ENCODE peak calls at places on chromosomes 7 and 10, in nine cellular contexts. One of them, this sample, is unnamed.

GRCh38 chr7:97179454-97180104 is 62.1 kb downstream of the SDHAF3 start:
- DNase-seq in coronary artery: no peak
- DNase-seq in fibroblast of pulmonary artery: peak
- DNase-seq in choroid plexus epithelial cell: peak
- DNase-seq in HFF-Myc: peak
- DNase-seq in pancreas: no peak
- DNase-seq in left ventricle myocardium inferior: no peak
- DNase-seq in GM23338: peak
- DNase-seq in suprapubic skin: no peak
- DNase-seq in this sample: peak

GRCh38 chr10:70745555-70745954 is 39.6 kb downstream of the TBATA start:
- DNase-seq in coronary artery: no peak
- DNase-seq in fibroblast of pulmonary artery: no peak
- DNase-seq in choroid plexus epithelial cell: no peak
- DNase-seq in HFF-Myc: no peak
- DNase-seq in pancreas: peak
- DNase-seq in left ventricle myocardium inferior: no peak
- DNase-seq in GM23338: no peak
- DNase-seq in suprapubic skin: no peak
- DNase-seq in this sample: no peak

GRCh38 chr10:100734295-100735086 is 10.9 kb upstream of the PAX2 start:
- DNase-seq in coronary artery: no peak
- DNase-seq in fibroblast of pulmonary artery: no peak
- DNase-seq in choroid plexus epithelial cell: no peak
- DNase-seq in HFF-Myc: no peak
- DNase-seq in pancreas: no peak
- DNase-seq in left ventricle myocardium inferior: no peak
- DNase-seq in GM23338: no peak
- DNase-seq in suprapubic skin: no peak
- DNase-seq in this sample: no peak

GRCh38 chr10:69437321-69438259 is 13.7 kb upstream of the TSPAN15 start:
- DNase-seq in coronary artery: no peak
- DNase-seq in fibroblast of pulmonary artery: no peak
- DNase-seq in choroid plexus epithelial cell: no peak
- DNase-seq in HFF-Myc: no peak
- DNase-seq in pancreas: no peak
- DNase-seq in left ventricle myocardium inferior: no peak
- DNase-seq in GM23338: no peak
- DNase-seq in suprapubic skin: no peak
- DNase-seq in this sample: no peak

GRCh38 chr7:98852826-98853225 is 17.0 kb downstream of the TMEM130 start:
- DNase-seq in coronary artery: no peak
- DNase-seq in fibroblast of pulmonary artery: no peak
- DNase-seq in choroid plexus epithelial cell: no peak
- DNase-seq in HFF-Myc: no peak
- DNase-seq in pancreas: no peak
- DNase-seq in left ventricle myocardium inferior: no peak
- DNase-seq in GM23338: no peak
- DNase-seq in suprapubic skin: no peak
- DNase-seq in this sample: no peak

GRCh38 chr10:23864631-23865147 is 344.2 kb upstream of the KIAA1217 start:
- DNase-seq in coronary artery: no peak
- DNase-seq in fibroblast of pulmonary artery: no peak
- DNase-seq in choroid plexus epithelial cell: no peak
- DNase-seq in HFF-Myc: no peak
- DNase-seq in pancreas: no peak
- DNase-seq in left ventricle myocardium inferior: no peak
- DNase-seq in GM23338: no peak
- DNase-seq in suprapubic skin: no peak
- DNase-seq in this sample: no peak

GRCh38 chr7:112481833-112482669 is 1.3 kb downstream of the LSMEM1 start:
- DNase-seq in coronary artery: peak
- DNase-seq in fibroblast of pulmonary artery: peak
- DNase-seq in choroid plexus epithelial cell: peak
- DNase-seq in HFF-Myc: peak
- DNase-seq in pancreas: no peak
- DNase-seq in left ventricle myocardium inferior: peak
- DNase-seq in GM23338: peak
- DNase-seq in suprapubic skin: no peak
- DNase-seq in this sample: no peak

GRCh38 chr10:70404906-70405824 is 1.2 kb downstream of the EIF4EBP2 start:
- DNase-seq in coronary artery: peak
- DNase-seq in fibroblast of pulmonary artery: peak
- DNase-seq in choroid plexus epithelial cell: peak
- DNase-seq in HFF-Myc: peak
- DNase-seq in pancreas: peak
- DNase-seq in left ventricle myocardium inferior: peak
- DNase-seq in GM23338: peak
- DNase-seq in suprapubic skin: peak
- DNase-seq in this sample: peak

GRCh38 chr7:31747553-31747952 is 60.5 kb downstream of the PPP1R17 start:
- DNase-seq in coronary artery: no peak
- DNase-seq in fibroblast of pulmonary artery: no peak
- DNase-seq in choroid plexus epithelial cell: no peak
- DNase-seq in HFF-Myc: no peak
- DNase-seq in pancreas: no peak
- DNase-seq in left ventricle myocardium inferior: no peak
- DNase-seq in GM23338: no peak
- DNase-seq in suprapubic skin: no peak
- DNase-seq in this sample: no peak

GRCh38 chr7:29488977-29489376 is 74.7 kb upstream of the PRR15 start:
- DNase-seq in coronary artery: no peak
- DNase-seq in fibroblast of pulmonary artery: peak
- DNase-seq in choroid plexus epithelial cell: peak
- DNase-seq in HFF-Myc: no peak
- DNase-seq in pancreas: no peak
- DNase-seq in left ventricle myocardium inferior: no peak
- DNase-seq in GM23338: no peak
- DNase-seq in suprapubic skin: no peak
- DNase-seq in this sample: no peak

GRCh38 chr7:109094-109493 is 83.3 kb upstream of the FAM20C start:
- DNase-seq in coronary artery: peak
- DNase-seq in fibroblast of pulmonary artery: no peak
- DNase-seq in choroid plexus epithelial cell: no peak
- DNase-seq in HFF-Myc: no peak
- DNase-seq in pancreas: peak
- DNase-seq in left ventricle myocardium inferior: peak
- DNase-seq in GM23338: no peak
- DNase-seq in suprapubic skin: no peak
- DNase-seq in this sample: no peak

GRCh38 chr10:45408421-45409319 is 34.7 kb downstream of the ALOX5 start:
- DNase-seq in coronary artery: no peak
- DNase-seq in fibroblast of pulmonary artery: no peak
- DNase-seq in choroid plexus epithelial cell: peak
- DNase-seq in HFF-Myc: no peak
- DNase-seq in pancreas: no peak
- DNase-seq in left ventricle myocardium inferior: no peak
- DNase-seq in GM23338: no peak
- DNase-seq in suprapubic skin: no peak
- DNase-seq in this sample: no peak

GRCh38 chr7:37405128-37405527 is 43.5 kb downstream of the ELMO1 start:
- DNase-seq in coronary artery: no peak
- DNase-seq in fibroblast of pulmonary artery: no peak
- DNase-seq in choroid plexus epithelial cell: no peak
- DNase-seq in HFF-Myc: no peak
- DNase-seq in pancreas: no peak
- DNase-seq in left ventricle myocardium inferior: no peak
- DNase-seq in GM23338: no peak
- DNase-seq in suprapubic skin: no peak
- DNase-seq in this sample: no peak

GRCh38 chr10:71270301-71270777 is 48.7 kb upstream of the SLC29A3 start:
- DNase-seq in coronary artery: no peak
- DNase-seq in fibroblast of pulmonary artery: peak
- DNase-seq in choroid plexus epithelial cell: peak
- DNase-seq in HFF-Myc: peak
- DNase-seq in pancreas: no peak
- DNase-seq in left ventricle myocardium inferior: no peak
- DNase-seq in GM23338: peak
- DNase-seq in suprapubic skin: no peak
- DNase-seq in this sample: peak

GRCh38 chr7:85320699-85321476 is 134.0 kb upstream of the SEMA3D start:
- DNase-seq in coronary artery: no peak
- DNase-seq in fibroblast of pulmonary artery: no peak
- DNase-seq in choroid plexus epithelial cell: no peak
- DNase-seq in HFF-Myc: no peak
- DNase-seq in pancreas: no peak
- DNase-seq in left ventricle myocardium inferior: no peak
- DNase-seq in GM23338: no peak
- DNase-seq in suprapubic skin: no peak
- DNase-seq in this sample: no peak

DNA sequence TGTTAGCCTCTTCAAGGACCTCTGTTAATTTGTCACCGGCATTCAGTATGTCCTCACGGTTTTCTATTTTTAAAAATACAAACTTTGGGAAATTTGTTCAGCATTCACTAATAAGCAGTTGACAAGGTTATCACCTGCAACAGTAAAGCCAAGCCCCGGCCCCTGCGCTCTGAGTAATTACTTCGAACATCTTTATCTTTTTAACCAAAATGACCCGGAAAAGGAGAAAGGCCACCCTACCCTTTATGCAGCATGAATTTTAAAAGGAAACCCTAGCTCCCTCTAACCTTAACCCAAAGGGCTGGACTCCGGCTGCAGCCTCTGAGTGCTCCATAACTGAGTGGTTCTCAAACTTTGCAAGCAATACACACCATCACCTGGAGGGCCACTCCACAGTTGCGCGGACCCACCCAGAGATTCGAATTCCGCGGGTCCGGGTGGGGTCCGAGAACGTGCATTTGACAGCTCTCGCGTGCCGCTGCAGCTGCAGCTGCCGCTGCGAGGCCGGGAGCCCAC is 940 bp downstream of the NSMCE4A start:
- DNase-seq in coronary artery: no peak
- DNase-seq in fibroblast of pulmonary artery: no peak
- DNase-seq in choroid plexus epithelial cell: no peak
- DNase-seq in HFF-Myc: no peak
- DNase-seq in pancreas: no peak
- DNase-seq in left ventricle myocardium inferior: no peak
- DNase-seq in GM23338: peak
- DNase-seq in suprapubic skin: no peak
- DNase-seq in this sample: no peak
- TF ChIP-seq CTCF in coronary artery: no peak
- TF ChIP-seq CTCF in fibroblast of pulmonary artery: no peak
- TF ChIP-seq CTCF in choroid plexus epithelial cell: no peak
- TF ChIP-seq CTCF in HFF-Myc: no peak
- TF ChIP-seq CTCF in pancreas: no peak
- TF ChIP-seq CTCF in left ventricle myocardium inferior: no peak
- TF ChIP-seq CTCF in GM23338: no peak
- TF ChIP-seq CTCF in suprapubic skin: no peak
- TF ChIP-seq CTCF in this sample: no peak

DNA sequence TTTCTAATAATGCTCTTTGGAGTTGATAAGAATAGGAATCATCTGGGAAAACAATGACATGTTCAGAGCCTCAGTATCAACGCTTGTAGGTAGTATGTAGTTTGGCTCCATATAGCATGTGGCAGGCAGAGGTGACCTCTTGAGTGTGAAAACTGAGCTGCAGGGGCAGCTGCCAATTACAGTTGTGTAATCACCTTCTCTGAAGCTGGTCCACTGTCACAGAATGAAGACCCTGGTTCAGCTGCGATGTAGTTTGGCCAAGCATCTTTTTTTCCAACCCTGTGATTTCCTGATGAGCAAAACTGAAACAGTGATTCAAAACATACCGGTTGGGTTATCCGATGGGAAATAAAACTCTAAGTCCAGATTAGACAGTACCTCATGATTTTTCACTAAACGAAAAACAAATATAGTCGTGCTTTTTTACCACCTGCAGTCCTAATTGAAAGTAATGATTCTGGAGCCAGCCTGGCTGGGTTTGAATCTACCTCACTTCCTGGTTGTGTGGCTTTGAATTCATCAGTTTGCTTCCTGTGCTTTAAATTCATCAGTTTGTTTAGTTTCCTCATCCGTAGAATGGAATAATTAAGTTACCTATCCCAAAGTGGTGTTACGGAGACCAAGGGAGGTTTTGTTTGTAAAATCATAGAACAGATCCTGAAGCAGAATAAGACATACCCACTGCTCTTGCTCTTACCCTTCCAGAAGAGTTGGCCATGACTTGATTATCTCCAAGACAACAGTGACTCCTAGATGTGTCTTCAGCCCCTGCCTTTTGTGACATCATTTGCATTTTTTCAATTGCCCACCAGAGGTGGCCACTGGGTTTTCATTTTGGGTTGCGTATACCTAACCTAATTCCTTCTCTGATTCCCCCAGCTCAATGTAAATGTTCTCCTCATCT is 87.4 kb downstream of the CELF2 start:
- DNase-seq in coronary artery: no peak
- DNase-seq in fibroblast of pulmonary artery: no peak
- DNase-seq in choroid plexus epithelial cell: no peak
- DNase-seq in HFF-Myc: no peak
- DNase-seq in pancreas: no peak
- DNase-seq in left ventricle myocardium inferior: no peak
- DNase-seq in GM23338: no peak
- DNase-seq in suprapubic skin: no peak
- DNase-seq in this sample: peak
- TF ChIP-seq CTCF in coronary artery: no peak
- TF ChIP-seq CTCF in fibroblast of pulmonary artery: no peak
- TF ChIP-seq CTCF in choroid plexus epithelial cell: no peak
- TF ChIP-seq CTCF in HFF-Myc: no peak
- TF ChIP-seq CTCF in pancreas: no peak
- TF ChIP-seq CTCF in left ventricle myocardium inferior: no peak
- TF ChIP-seq CTCF in GM23338: no peak
- TF ChIP-seq CTCF in suprapubic skin: no peak
- TF ChIP-seq CTCF in this sample: no peak

DNA sequence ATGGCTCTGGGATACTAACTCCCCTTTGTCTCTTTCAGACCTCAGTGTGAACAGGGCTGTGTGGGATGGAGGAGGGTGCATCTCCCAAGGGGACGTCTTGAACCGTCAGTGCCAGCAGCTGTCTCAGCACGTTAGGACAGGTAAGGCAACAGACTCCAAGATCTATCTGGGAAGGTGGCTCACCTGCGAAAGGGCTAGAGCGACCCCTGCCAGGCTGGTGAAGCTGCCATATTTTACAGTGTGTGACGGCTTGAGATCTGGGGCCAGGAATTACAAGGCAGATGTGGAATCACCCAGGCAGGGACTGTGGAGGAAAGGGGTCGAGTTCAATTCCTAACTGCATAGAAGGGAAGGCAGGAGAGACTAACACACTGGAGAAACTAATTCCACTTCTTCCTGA is 11.2 kb downstream of the MUC17 start:
- DNase-seq in coronary artery: no peak
- DNase-seq in fibroblast of pulmonary artery: no peak
- DNase-seq in choroid plexus epithelial cell: no peak
- DNase-seq in HFF-Myc: no peak
- DNase-seq in pancreas: no peak
- DNase-seq in left ventricle myocardium inferior: no peak
- DNase-seq in GM23338: peak
- DNase-seq in suprapubic skin: no peak
- DNase-seq in this sample: peak
- TF ChIP-seq CTCF in coronary artery: no peak
- TF ChIP-seq CTCF in fibroblast of pulmonary artery: no peak
- TF ChIP-seq CTCF in choroid plexus epithelial cell: peak
- TF ChIP-seq CTCF in HFF-Myc: no peak
- TF ChIP-seq CTCF in pancreas: no peak
- TF ChIP-seq CTCF in left ventricle myocardium inferior: no peak
- TF ChIP-seq CTCF in GM23338: peak
- TF ChIP-seq CTCF in suprapubic skin: no peak
- TF ChIP-seq CTCF in this sample: no peak

DNA sequence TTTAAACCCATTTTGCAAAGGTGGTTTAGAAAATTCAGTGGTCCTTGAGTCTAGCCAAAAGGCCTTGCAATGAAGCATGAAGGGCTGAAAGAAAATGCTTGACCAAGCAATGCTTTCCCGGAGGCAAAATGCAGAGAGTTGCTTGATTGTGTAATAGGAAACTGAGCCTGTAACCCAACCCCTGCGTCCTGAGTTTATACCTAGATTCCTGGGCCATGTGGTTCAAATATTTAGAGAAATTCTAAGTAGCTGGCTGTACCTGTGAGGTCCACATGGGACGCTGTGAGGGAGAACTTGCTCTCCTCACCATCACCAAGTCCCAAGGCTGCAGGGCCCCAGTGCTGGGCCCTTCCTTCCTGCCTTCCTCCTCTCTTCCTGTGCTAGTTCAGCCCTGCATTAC is 45.7 kb downstream of the CXCL12 start:
- DNase-seq in coronary artery: peak
- DNase-seq in fibroblast of pulmonary artery: peak
- DNase-seq in choroid plexus epithelial cell: peak
- DNase-seq in HFF-Myc: no peak
- DNase-seq in pancreas: no peak
- DNase-seq in left ventricle myocardium inferior: no peak
- DNase-seq in GM23338: peak
- DNase-seq in suprapubic skin: peak
- DNase-seq in this sample: no peak
- TF ChIP-seq CTCF in coronary artery: no peak
- TF ChIP-seq CTCF in fibroblast of pulmonary artery: no peak
- TF ChIP-seq CTCF in choroid plexus epithelial cell: peak
- TF ChIP-seq CTCF in HFF-Myc: no peak
- TF ChIP-seq CTCF in pancreas: no peak
- TF ChIP-seq CTCF in left ventricle myocardium inferior: no peak
- TF ChIP-seq CTCF in GM23338: peak
- TF ChIP-seq CTCF in suprapubic skin: no peak
- TF ChIP-seq CTCF in this sample: no peak

This sample was measured in activated CD8-positive, alpha-beta T cell treated with anti-CD3 and anti-CD28 coated beads for 36 hours.